ENCODE peak calls at places on chromosomes 12 and 14, in five cellular contexts. One of them, this sample, is unnamed. For H3K27me3, the result is how much of the 10 kb centered on the place peaks cover.

GRCh38 chr12:105944628-105945027 is 194.1 kb downstream of the NUAK1 start:
- DNase-seq in naive thymus-derived CD4-positive, alpha-beta T cell: no peak
- DNase-seq in suprapubic skin: no peak
- DNase-seq in lung: no peak
- DNase-seq in Karpas-422: no peak
- DNase-seq in this sample: no peak

GRCh38 chr12:95185834-95186233 is 31.4 kb downstream of the FGD6 start:
- DNase-seq in lung: no peak
- DNase-seq in naive thymus-derived CD4-positive, alpha-beta T cell: no peak
- DNase-seq in Karpas-422: no peak
- DNase-seq in suprapubic skin: no peak
- DNase-seq in this sample: no peak

GRCh38 chr12:112979281-112979680 is 962 bp downstream of the OAS2 start:
- DNase-seq in suprapubic skin: no peak
- DNase-seq in lung: no peak
- DNase-seq in naive thymus-derived CD4-positive, alpha-beta T cell: peak
- DNase-seq in Karpas-422: no peak
- DNase-seq in this sample: no peak

GRCh38 chr12:127263621-127264020 is 1003.3 kb upstream of the TMEM132C start:
- DNase-seq in lung: no peak
- DNase-seq in suprapubic skin: no peak
- DNase-seq in naive thymus-derived CD4-positive, alpha-beta T cell: no peak
- DNase-seq in Karpas-422: no peak
- DNase-seq in this sample: no peak

GRCh38 chr12:110093631-110094311 is 30.4 kb upstream of the IFT81 start:
- DNase-seq in naive thymus-derived CD4-positive, alpha-beta T cell: no peak
- DNase-seq in lung: no peak
- DNase-seq in suprapubic skin: no peak
- DNase-seq in Karpas-422: no peak
- DNase-seq in this sample: no peak

GRCh38 chr14:90132821-90133570 is 71.2 kb downstream of the KCNK13 start:
- DNase-seq in lung: no peak
- DNase-seq in naive thymus-derived CD4-positive, alpha-beta T cell: no peak
- DNase-seq in Karpas-422: no peak
- DNase-seq in suprapubic skin: no peak
- DNase-seq in this sample: no peak

GRCh38 chr12:27396416-27396815 is 50.1 kb upstream of the SMCO2 start:
- DNase-seq in naive thymus-derived CD4-positive, alpha-beta T cell: no peak
- DNase-seq in suprapubic skin: no peak
- DNase-seq in lung: no peak
- DNase-seq in Karpas-422: no peak
- DNase-seq in this sample: no peak

GRCh38 chr14:23119362-23120327 is 590 bp upstream of the CEBPE start:
- DNase-seq in suprapubic skin: no peak
- DNase-seq in Karpas-422: peak
- DNase-seq in naive thymus-derived CD4-positive, alpha-beta T cell: peak
- DNase-seq in lung: no peak
- DNase-seq in this sample: no peak

GRCh38 chr14:69101331-69101826 is 51.5 kb downstream of the DCAF5 start:
- DNase-seq in lung: no peak
- DNase-seq in suprapubic skin: no peak
- DNase-seq in naive thymus-derived CD4-positive, alpha-beta T cell: no peak
- DNase-seq in Karpas-422: peak
- DNase-seq in this sample: no peak

GRCh38 chr12:124440031-124440626 is 127.3 kb downstream of the NCOR2 start:
- DNase-seq in naive thymus-derived CD4-positive, alpha-beta T cell: no peak
- DNase-seq in suprapubic skin: no peak
- DNase-seq in Karpas-422: no peak
- DNase-seq in lung: no peak
- DNase-seq in this sample: no peak

GRCh38 chr12:67534671-67535070 is 113.9 kb upstream of the DYRK2 start:
- DNase-seq in suprapubic skin: no peak
- DNase-seq in naive thymus-derived CD4-positive, alpha-beta T cell: no peak
- DNase-seq in lung: no peak
- DNase-seq in Karpas-422: no peak
- DNase-seq in this sample: no peak
- H3K4me3 ChIP-seq in suprapubic skin: no peak
- H3K4me3 ChIP-seq in naive thymus-derived CD4-positive, alpha-beta T cell: no peak
- H3K4me3 ChIP-seq in lung: no peak
- H3K4me3 ChIP-seq in Karpas-422: no peak
- H3K4me3 ChIP-seq in this sample: no peak

DNA sequence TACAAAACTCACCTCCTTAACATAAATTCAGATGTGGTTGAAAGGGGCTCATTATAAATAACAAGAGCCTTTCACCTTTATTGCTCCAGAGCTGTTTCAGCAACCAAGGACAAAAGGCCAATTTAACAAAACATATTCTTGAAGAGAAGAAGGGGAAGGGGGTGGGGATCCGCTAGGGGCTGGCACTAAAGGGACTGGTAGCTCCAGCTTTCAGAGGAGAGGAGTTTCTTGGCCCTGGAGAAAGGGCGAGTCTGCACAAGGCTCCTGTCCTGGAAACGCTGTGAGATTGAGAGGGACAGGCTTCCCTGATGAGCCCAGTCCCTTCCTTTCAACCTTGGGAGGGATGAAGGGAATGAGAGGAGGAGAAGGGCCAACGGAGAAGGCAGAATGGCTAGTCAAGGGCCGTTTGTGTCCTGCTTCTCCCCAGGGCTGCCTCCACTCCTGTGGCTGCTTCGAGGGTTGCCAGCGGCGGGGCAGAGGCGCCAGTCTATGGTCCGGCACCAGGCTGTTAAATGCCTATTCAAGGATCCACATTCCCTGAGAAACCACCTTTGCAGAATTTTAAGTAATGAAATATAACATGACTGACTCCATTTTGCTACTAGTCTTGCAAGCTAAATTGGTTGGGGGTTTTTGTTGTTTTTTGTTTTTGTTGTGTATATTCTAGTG is 9.7 kb upstream of the PIGH start:
- DNase-seq in lung: no peak
- DNase-seq in naive thymus-derived CD4-positive, alpha-beta T cell: no peak
- DNase-seq in suprapubic skin: no peak
- DNase-seq in Karpas-422: no peak
- DNase-seq in this sample: no peak
- H3K27me3 ChIP-seq in lung: under half
- H3K27me3 ChIP-seq in naive thymus-derived CD4-positive, alpha-beta T cell: under half
- H3K27me3 ChIP-seq in suprapubic skin: under half
- H3K27me3 ChIP-seq in Karpas-422: under half
- H3K27me3 ChIP-seq in this sample: under half

GRCh38 chr14:51610766-51611165 is 40.9 kb upstream of the FRMD6 start:
- DNase-seq in Karpas-422: no peak
- DNase-seq in lung: no peak
- DNase-seq in naive thymus-derived CD4-positive, alpha-beta T cell: no peak
- DNase-seq in suprapubic skin: no peak
- DNase-seq in this sample: no peak

GRCh38 chr14:51609987-51610283 is 41.8 kb upstream of the FRMD6 start:
- DNase-seq in lung: no peak
- DNase-seq in Karpas-422: no peak
- DNase-seq in naive thymus-derived CD4-positive, alpha-beta T cell: no peak
- DNase-seq in suprapubic skin: no peak
- DNase-seq in this sample: no peak

GRCh38 chr14:51609251-51609986 is 42.3 kb upstream of the FRMD6 start:
- DNase-seq in lung: no peak
- DNase-seq in Karpas-422: no peak
- DNase-seq in naive thymus-derived CD4-positive, alpha-beta T cell: no peak
- DNase-seq in suprapubic skin: no peak
- DNase-seq in this sample: no peak

GRCh38 chr14:51605575-51605974 is 46.1 kb upstream of the FRMD6 start:
- DNase-seq in Karpas-422: no peak
- DNase-seq in suprapubic skin: no peak
- DNase-seq in lung: no peak
- DNase-seq in naive thymus-derived CD4-positive, alpha-beta T cell: no peak
- DNase-seq in this sample: no peak

DNA sequence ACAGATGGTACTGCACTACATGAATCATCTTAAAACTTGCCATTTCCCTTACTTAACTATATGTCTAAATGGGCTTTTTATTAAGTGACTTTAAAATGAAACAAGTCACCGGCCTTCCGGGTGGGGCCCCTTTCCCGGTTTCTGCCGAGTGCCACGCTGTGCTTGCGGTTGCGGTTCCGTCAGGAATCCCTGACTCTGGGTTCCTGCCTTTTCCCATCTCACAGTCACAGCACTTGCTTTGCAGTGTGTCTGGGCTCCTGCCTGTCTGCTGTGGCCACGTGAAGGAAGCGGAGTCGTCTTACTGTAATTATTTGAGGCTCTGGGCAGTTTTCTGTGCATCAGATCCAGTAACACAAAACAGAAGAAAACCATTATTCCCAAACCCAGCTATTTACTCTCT is 44.0 kb upstream of the FRMD6 start:
- DNase-seq in naive thymus-derived CD4-positive, alpha-beta T cell: no peak
- DNase-seq in suprapubic skin: no peak
- DNase-seq in lung: no peak
- DNase-seq in Karpas-422: no peak
- DNase-seq in this sample: no peak
- H3K4me3 ChIP-seq in naive thymus-derived CD4-positive, alpha-beta T cell: no peak
- H3K4me3 ChIP-seq in suprapubic skin: no peak
- H3K4me3 ChIP-seq in lung: no peak
- H3K4me3 ChIP-seq in Karpas-422: no peak
- H3K4me3 ChIP-seq in this sample: no peak

DNA sequence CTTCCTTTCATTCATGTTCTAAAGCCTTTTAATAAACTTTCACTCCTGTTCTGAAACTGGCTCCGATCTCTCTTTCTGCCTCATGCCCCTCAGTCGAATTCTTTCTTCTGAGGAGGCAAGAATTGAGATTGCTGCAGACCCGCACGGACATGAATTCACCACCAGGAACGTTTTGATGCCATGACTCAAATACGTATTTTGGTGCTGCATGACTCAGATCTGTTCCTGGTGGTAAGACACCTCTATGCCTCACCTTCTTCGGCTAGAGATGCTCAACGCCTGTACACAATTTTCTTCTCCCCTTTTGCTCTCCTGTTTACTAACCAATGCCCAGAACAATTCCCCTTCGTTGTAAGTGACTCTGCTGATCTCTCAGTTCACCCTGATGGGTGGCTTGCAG is 52.0 kb upstream of the RIMBP2 start:
- DNase-seq in Karpas-422: no peak
- DNase-seq in suprapubic skin: peak
- DNase-seq in lung: no peak
- DNase-seq in naive thymus-derived CD4-positive, alpha-beta T cell: no peak
- DNase-seq in this sample: no peak
- H3K27me3 ChIP-seq in Karpas-422: under half
- H3K27me3 ChIP-seq in suprapubic skin: under half
- H3K27me3 ChIP-seq in lung: under half
- H3K27me3 ChIP-seq in naive thymus-derived CD4-positive, alpha-beta T cell: under half
- H3K27me3 ChIP-seq in this sample: under half

DNA sequence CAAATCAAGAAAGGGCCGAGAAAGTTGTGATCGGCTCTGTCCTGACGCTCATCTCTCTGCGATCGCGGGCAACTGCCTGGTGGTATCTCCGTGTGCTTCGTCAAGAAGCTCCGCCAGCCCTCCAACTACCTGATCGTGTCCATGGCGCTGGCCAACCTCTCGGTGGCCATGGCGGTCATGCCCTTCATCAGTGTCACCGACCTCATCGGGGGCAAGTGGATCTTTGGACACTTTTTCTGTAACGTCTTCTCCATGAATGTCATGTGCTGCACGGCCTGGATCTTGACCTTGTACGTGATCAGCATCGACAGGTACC is 1.6 kb upstream of the HEBP1 start:
- DNase-seq in Karpas-422: no peak
- DNase-seq in lung: no peak
- DNase-seq in suprapubic skin: no peak
- DNase-seq in naive thymus-derived CD4-positive, alpha-beta T cell: no peak
- DNase-seq in this sample: no peak
- H3K4me3 ChIP-seq in Karpas-422: peak
- H3K4me3 ChIP-seq in lung: peak
- H3K4me3 ChIP-seq in suprapubic skin: peak
- H3K4me3 ChIP-seq in naive thymus-derived CD4-positive, alpha-beta T cell: peak
- H3K4me3 ChIP-seq in this sample: peak